ENCODE peak calls at places on chromosomes 1 and 21, in eight cellular contexts. J is transverse colon, K is Peyer's patch, Q is uterus, R is IMR-90, L is HCT116, I is stomach, D is body of pancreas. W is an unnamed sample.

GRCh38 chr1:91835087-91835521 is 50.8 kb downstream of the TGFBR3 start:
- DNase-seq in J (no peak), R (no peak), D (no peak), L (no peak), I (no peak), K (no peak), Q (no peak), W (no peak)

GRCh38 chr1:164440222-164440621 is 118.8 kb upstream of the PBX1 start:
- DNase-seq in R (no peak), Q (peak), J (no peak), L (no peak), D (peak), K (no peak), I (no peak), W (peak)

GRCh38 chr21:38377165-38378093 is 120.6 kb downstream of the KCNJ15 start:
- DNase-seq in Q (no peak), R (no peak), L (no peak), I (no peak), K (no peak), D (no peak), J (no peak), W (no peak)

GRCh38 chr1:29254346-29254745 is 18.0 kb downstream of the PTPRU start:
- DNase-seq in K (no peak), Q (no peak), D (no peak), I (no peak), R (no peak), J (no peak), L (no peak), W (no peak)

GRCh38 chr1:27098447-27099153 is 56.3 kb downstream of the SLC9A1 start:
- DNase-seq in Q (no peak), K (no peak), R (no peak), I (no peak), J (no peak), L (no peak), D (no peak), W (no peak)

GRCh38 chr1:7218210-7218832 is 433.1 kb downstream of the CAMTA1 start:
- DNase-seq in J (peak), R (peak), K (no peak), I (no peak), L (peak), Q (no peak), D (peak), W (peak)

GRCh38 chr1:228341450-228341813 is 65.2 kb downstream of the TRIM11 start:
- DNase-seq in D (no peak), K (no peak), Q (peak), L (no peak), R (no peak), J (no peak), I (no peak), W (no peak)

GRCh38 chr1:16716691-16717173 is 23.6 kb upstream of the RNU1-4 start:
- DNase-seq in Q (no peak), D (peak), R (no peak), I (peak), K (no peak), J (no peak), L (no peak), W (peak)

GRCh38 chr1:31617917-31618746 is 643 bp downstream of the HCRTR1 start:
- DNase-seq in K (no peak), J (peak), D (no peak), L (no peak), R (peak), Q (no peak), I (peak), W (peak)

GRCh38 chr1:164560076-164560475 is 1.1 kb downstream of the PBX1 start:
- DNase-seq in J (no peak), D (peak), R (no peak), Q (no peak), I (no peak), K (no peak), L (no peak), W (no peak)

GRCh38 chr1:154784924-154785531 is 85.1 kb downstream of the KCNN3 start:
- DNase-seq in R (no peak), J (no peak), I (peak), Q (peak), K (no peak), D (peak), L (no peak), W (no peak)

GRCh38 chr1:74767490-74767889 is 34.5 kb downstream of the TYW3 start:
- DNase-seq in R (peak), I (no peak), L (peak), Q (no peak), K (no peak), J (no peak), D (peak), W (peak)

GRCh38 chr21:33152228-33153130 is 77.3 kb upstream of the IFNAR2 start:
- DNase-seq in K (no peak), Q (no peak), L (no peak), R (no peak), J (no peak), D (no peak), I (no peak), W (no peak)

GRCh38 chr1:234925440-234926251 is 203.0 kb downstream of the TOMM20 start:
- DNase-seq in D (peak), Q (peak), R (peak), J (no peak), I (no peak), L (peak), K (no peak), W (no peak)

DNA sequence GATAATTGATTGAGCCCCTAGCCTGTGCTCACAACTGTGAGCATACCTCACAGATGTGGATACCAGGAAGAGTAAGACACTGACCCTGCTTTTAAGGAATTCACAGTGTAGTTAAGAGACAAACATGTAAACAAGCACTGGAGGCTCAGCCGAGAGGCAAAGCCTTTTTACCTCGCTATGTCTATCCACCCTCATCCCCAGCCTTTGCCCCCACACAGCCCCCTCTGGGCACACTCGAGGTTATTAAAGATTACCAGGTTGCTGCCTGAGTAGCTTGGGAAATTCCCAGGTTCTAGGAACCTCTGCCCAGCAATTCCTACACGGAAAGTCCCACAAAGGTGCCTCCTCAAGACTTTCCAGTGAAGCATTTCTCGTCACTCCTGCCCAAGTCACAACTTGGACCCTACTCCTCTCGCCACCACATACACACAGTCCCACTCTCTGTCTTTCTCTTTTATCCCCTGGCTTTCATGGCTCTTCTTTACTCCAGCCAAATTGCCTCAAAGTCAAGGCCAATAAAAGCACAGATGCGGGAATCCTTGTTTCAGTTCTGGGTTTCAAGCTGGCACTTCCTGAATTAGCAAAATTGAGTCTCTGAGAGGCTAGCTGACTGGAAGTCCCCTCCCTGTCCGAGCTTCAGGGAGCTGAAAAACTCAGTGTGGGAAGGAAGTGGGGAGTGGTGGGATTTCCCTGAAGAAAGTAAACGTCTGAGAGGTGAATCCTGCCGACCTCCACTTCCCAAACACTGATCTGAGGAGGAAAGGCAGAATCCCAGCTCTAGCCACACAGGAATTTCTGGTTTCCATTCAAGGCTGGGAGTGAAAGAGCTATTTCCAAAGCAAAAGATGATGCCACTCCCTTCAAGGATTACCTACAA is 7.6 kb downstream of the DENND2D start:
- DNase-seq in J (no peak), D (no peak), I (no peak), L (no peak), R (peak), K (no peak), Q (no peak), W (no peak)
- TF ChIP-seq POLR2A in J (no peak), D (no peak), I (no peak), L (no peak), R (no peak), K (no peak), Q (no peak), W (no peak)

DNA sequence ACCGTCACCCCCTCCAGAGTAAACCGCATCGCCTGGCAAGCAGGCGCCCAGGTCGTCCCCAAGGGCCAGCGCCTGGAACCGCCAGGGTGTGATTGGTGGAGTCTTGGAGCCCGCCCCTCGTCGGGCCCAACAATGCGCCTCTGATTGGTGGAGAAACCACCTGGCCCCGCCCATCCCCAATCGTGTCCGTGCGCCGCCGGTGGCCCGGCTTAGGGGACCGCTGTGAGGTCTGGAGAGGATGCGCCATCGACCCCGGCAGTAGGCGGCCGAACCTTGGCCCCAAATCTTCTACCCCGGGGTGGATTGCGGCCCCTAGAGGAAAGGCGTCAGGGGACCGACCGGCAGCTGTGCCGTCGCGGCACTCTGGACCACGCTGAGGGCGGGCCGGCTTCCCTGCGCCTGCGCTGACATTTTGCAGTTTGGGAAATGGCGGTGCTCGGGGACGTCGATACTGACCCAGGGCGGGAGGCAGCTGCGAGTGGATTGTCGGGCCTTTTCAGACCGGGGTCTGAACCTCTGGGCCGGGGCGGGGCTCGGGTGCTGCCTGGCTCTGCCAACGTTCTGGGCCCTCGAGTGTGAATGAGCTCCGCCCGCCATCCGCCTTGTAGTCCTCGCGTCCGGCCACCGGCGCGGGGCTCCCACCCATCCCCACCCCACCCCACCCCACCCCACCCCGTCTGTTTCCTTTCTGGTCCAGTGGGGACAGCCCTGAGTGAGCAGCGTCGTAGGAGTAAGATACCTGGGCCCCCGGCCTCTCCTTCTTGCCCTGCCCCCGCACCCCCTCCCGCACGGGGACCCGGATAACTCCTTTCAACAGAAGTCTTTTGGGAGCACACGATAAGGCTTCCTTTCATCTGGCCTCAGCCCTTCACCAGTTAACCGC is 34.2 kb downstream of the SLC2A1 start:
- DNase-seq in J (peak), K (peak), I (peak), R (peak), L (peak), D (peak), Q (peak), W (peak)
- TF ChIP-seq POLR2A in J (peak), K (peak), I (no peak), R (peak), L (peak), D (peak), Q (peak), W (peak)

GRCh38 chr1:1231400-1232223 is at the start of gene SDF4:
- DNase-seq in I (peak), L (peak), R (peak), Q (peak), J (peak), D (peak), K (peak), W (peak)
- TF ChIP-seq POLR2A in I (no peak), L (peak), R (peak), Q (peak), J (peak), D (peak), K (peak), W (no peak)

DNA sequence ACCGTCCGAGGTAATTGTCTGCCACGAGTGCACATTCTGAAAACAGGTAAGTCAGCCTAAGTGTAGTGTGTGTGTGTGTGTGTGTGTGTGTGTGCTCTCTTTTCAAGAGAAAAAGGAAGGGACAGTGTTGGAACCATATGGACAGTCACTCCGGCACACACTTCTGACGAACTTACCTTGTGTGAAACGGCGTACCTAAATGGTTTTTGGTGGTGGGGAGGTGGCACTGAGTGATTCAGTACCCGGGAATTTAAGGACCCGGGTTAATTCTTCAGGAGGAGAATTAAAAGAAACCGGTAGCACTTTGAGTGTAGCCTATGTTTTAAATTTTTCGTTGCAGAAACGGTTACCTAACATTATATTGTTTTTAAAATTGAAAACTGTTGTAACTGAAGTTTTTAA is 292 bp downstream of the ODR4 start:
- DNase-seq in R (no peak), Q (no peak), I (no peak), D (no peak), J (no peak), K (peak), L (no peak), W (no peak)
- TF ChIP-seq POLR2A in R (no peak), Q (no peak), I (no peak), D (no peak), J (peak), K (no peak), L (no peak), W (no peak)

W was measured in testis.